ENCODE peak calls at places on chromosomes 6 and 20, in seven cellular contexts. N is A673, M is neural progenitor cell, L is GM23248, H is H1, D is MM.1S, S is HepG2. X is an unnamed sample.

GRCh38 chr6:42751055-42751454 is 5.2 kb upstream of the TBCC start:
- DNase-seq in N (no peak), M (no peak), L (no peak), H (no peak), D (no peak), S (no peak), X (no peak)

GRCh38 chr20:47677314-47678129 is 107.8 kb downstream of the SULF2 start:
- DNase-seq in N (peak), M (peak), L (peak), H (peak), D (peak), S (peak), X (no peak)

GRCh38 chr6:161418458-161418945 is 144.6 kb upstream of the AGPAT4 start:
- DNase-seq in N (peak), M (peak), L (peak), H (no peak), D (peak), S (peak), X (peak)

GRCh38 chr6:118893095-118893881 is 664 bp upstream of the ASF1A start:
- DNase-seq in N (peak), M (no peak), L (peak), H (no peak), D (peak), S (peak), X (peak)

GRCh38 chr6:100915876-100916275 is 34.7 kb upstream of the ASCC3 start:
- DNase-seq in N (no peak), M (no peak), L (no peak), H (no peak), D (no peak), S (peak), X (no peak)

GRCh38 chr6:15527838-15528617 is 134.8 kb downstream of the DTNBP1 start:
- DNase-seq in N (no peak), M (no peak), L (peak), H (peak), D (no peak), S (no peak), X (no peak)

GRCh38 chr6:46491789-46492547 is 719 bp upstream of the RCAN2 start:
- DNase-seq in N (peak), M (peak), L (peak), H (peak), D (no peak), S (peak), X (peak)

GRCh38 chr20:1330075-1330830 is 1.3 kb upstream of the SDCBP2 start:
- DNase-seq in N (no peak), M (no peak), L (peak), H (peak), D (no peak), S (no peak), X (no peak)

GRCh38 chr6:3517350-3517749 is 60.5 kb upstream of the SLC22A23 start:
- DNase-seq in N (no peak), M (no peak), L (peak), H (no peak), D (no peak), S (no peak), X (peak)

GRCh38 chr6:130366011-130366963 is at the start of gene TMEM200A:
- DNase-seq in N (peak), M (peak), L (peak), H (peak), D (no peak), S (no peak), X (no peak)

GRCh38 chr6:139472341-139473038 is 98.0 kb upstream of the CITED2 start:
- DNase-seq in N (no peak), M (no peak), L (peak), H (no peak), D (no peak), S (no peak), X (no peak)

GRCh38 chr20:57432874-57433491 is 41.8 kb downstream of the RBM38 start:
- DNase-seq in N (no peak), M (no peak), L (peak), H (no peak), D (peak), S (no peak), X (peak)

GRCh38 chr6:109516929-109517328 is 33.9 kb upstream of the ZBTB24 start:
- DNase-seq in N (no peak), M (no peak), L (no peak), H (no peak), D (no peak), S (no peak), X (no peak)

GRCh38 chr20:23923891-23924435 is 44.4 kb upstream of the CST5 start:
- DNase-seq in N (no peak), M (no peak), L (no peak), H (no peak), D (no peak), S (no peak), X (peak)

GRCh38 chr6:89970609-89971337 is 76.5 kb downstream of the GJA10 start:
- DNase-seq in N (peak), M (peak), L (peak), H (no peak), D (no peak), S (peak), X (peak)

GRCh38 chr20:56285496-56285895 is 37.0 kb downstream of the MC3R start:
- DNase-seq in N (no peak), M (no peak), L (peak), H (no peak), D (no peak), S (no peak), X (no peak)

GRCh38 chr20:19867074-19867473 is 109.0 kb downstream of the RIN2 start:
- DNase-seq in N (no peak), M (no peak), L (peak), H (no peak), D (no peak), S (no peak), X (no peak)

GRCh38 chr6:111306104-111306888 is 176.7 kb downstream of the REV3L start:
- DNase-seq in N (no peak), M (no peak), L (no peak), H (no peak), D (no peak), S (no peak), X (no peak)

GRCh38 chr20:56460459-56460858 is 8.0 kb upstream of the RTF2 start:
- DNase-seq in N (no peak), M (no peak), L (no peak), H (no peak), D (no peak), S (no peak), X (no peak)

GRCh38 chr6:142659661-142660060 is 285.3 kb downstream of the HIVEP2 start:
- DNase-seq in N (no peak), M (no peak), L (no peak), H (no peak), D (no peak), S (no peak), X (peak)

GRCh38 chr6:37237789-37238188 is 19.8 kb upstream of the TBC1D22B start:
- DNase-seq in N (no peak), M (no peak), L (no peak), H (no peak), D (no peak), S (no peak), X (no peak)

GRCh38 chr6:37173573-37174195 is 3.7 kb downstream of the PIM1 start:
- DNase-seq in N (no peak), M (no peak), L (peak), H (no peak), D (no peak), S (no peak), X (no peak)

GRCh38 chr6:45387236-45387635 is 9.5 kb upstream of the SUPT3H start:
- DNase-seq in N (no peak), M (no peak), L (peak), H (no peak), D (no peak), S (no peak), X (no peak)

GRCh38 chr20:45592574-45593189 is 13.6 kb upstream of the WFDC8 start:
- DNase-seq in N (peak), M (peak), L (peak), H (no peak), D (peak), S (peak), X (peak)

GRCh38 chr6:23635150-23635549 is 490.9 kb upstream of the NRSN1 start:
- DNase-seq in N (no peak), M (no peak), L (no peak), H (no peak), D (no peak), S (no peak), X (no peak)

GRCh38 chr20:45313065-45313695 is 5.1 kb upstream of the MATN4 start:
- DNase-seq in N (no peak), M (no peak), L (no peak), H (no peak), D (no peak), S (no peak), X (no peak)

GRCh38 chr6:148819852-148820251 is 73.0 kb downstream of the UST start:
- DNase-seq in N (no peak), M (no peak), L (no peak), H (no peak), D (no peak), S (no peak), X (no peak)

GRCh38 chr6:128069180-128069579 is 168.3 kb upstream of the THEMIS start:
- DNase-seq in N (no peak), M (no peak), L (peak), H (no peak), D (no peak), S (no peak), X (no peak)

GRCh38 chr6:31307669-31308049 is 35.8 kb upstream of the HLA-C start:
- DNase-seq in N (no peak), M (no peak), L (no peak), H (no peak), D (no peak), S (no peak), X (no peak)

GRCh38 chr20:43576108-43576507 is 14.6 kb upstream of the IFT52 start:
- DNase-seq in N (no peak), M (no peak), L (no peak), H (no peak), D (no peak), S (no peak), X (no peak)
- TF ChIP-seq EZH2 in N (no peak), M (no peak), L (no peak), H (no peak), D (no peak), S (no peak), X (no peak)

GRCh38 chr6:169536446-169537170 is 165.2 kb downstream of the WDR27 start:
- DNase-seq in N (no peak), M (no peak), L (peak), H (no peak), D (no peak), S (peak), X (no peak)
- H3K27ac ChIP-seq in N (no peak), M (no peak), L (peak), H (no peak), D (no peak), S (no peak), X (no peak)

GRCh38 chr6:82363368-82364086 is at the start of gene TPBG:
- DNase-seq in N (peak), M (peak), L (peak), H (peak), D (peak), S (peak), X (peak)
- TF ChIP-seq EZH2 in N (no peak), M (no peak), L (no peak), H (no peak), D (no peak), S (no peak), X (no peak)

DNA sequence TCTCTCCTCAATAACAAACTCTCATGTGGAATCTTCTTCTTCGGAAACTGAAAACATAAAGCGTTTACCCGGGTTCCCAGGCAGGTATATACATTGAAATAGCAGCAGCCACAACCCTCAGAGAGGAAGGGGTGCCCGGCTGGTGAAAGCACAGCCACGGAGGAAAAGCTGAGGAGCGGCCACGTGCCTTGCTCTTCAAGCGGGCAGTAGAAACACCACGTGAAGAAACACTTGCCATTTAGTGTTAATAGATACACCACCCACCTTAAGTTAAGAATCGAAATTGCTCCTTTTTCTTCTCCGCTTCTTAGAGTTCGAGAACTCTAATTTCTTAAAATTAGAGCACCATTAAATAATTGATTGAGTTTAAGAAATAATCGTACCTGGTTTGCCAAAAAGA is 305 bp downstream of the THBS2 start:
- DNase-seq in N (no peak), M (no peak), L (peak), H (no peak), D (no peak), S (no peak), X (no peak)
- H3K27ac ChIP-seq in N (no peak), M (no peak), L (peak), H (no peak), D (no peak), S (no peak), X (no peak)

DNA sequence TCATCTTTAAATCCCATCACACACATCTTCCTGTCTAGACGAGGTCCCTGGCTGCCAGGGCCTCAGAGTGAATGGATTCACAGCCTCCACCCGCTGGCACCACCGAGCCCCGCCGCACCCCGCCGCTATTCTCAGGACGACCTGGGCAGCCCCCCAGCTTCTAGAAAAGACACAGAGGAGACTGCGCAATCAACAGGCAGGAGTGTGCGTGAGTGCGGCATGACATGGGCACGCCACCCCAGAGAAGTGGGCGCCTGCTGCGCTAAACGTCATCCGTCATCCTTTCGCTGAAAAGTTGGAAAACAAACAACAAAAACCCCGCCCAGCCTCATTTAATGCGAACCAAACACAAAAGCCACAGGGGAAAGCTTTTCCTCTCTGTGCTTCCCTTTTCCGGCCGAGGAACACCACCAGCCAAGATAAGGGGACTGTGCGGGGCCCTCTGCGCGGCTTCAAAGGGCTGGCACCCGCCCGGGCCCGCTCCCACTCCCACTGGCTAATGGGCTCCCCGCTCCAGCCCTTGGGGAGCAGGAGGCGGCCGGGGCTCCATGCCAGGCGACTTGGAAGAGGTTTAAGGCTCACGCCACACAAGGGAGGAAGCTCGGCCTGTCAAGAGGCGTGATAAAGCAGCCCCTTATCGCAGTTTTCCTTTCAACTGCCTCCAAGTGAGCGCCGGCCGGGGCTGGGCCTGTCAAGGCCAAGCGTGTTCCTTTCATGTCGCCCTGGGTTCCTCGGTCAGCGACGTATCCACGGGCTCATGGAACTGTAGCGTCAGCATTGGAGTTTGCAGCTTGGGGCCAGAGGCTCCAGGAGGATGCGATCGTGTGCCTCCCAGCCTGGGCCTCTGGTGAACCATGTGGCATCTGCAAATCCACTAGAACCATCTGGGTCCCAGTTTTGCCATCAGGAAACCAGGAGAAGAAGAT is 50.1 kb downstream of the NFATC2 start:
- DNase-seq in N (peak), M (peak), L (peak), H (no peak), D (no peak), S (no peak), X (no peak)
- TF ChIP-seq EZH2 in N (no peak), M (no peak), L (no peak), H (no peak), D (no peak), S (no peak), X (no peak)

GRCh38 chr20:62319346-62319909 is 16.6 kb downstream of the ADRM1 start:
- DNase-seq in N (no peak), M (no peak), L (peak), H (no peak), D (no peak), S (no peak), X (no peak)

GRCh38 chr20:62320581-62321354 is 18.0 kb downstream of the ADRM1 start:
- DNase-seq in N (no peak), M (peak), L (peak), H (no peak), D (no peak), S (no peak), X (no peak)

GRCh38 chr20:62317167-62317655 is 14.4 kb downstream of the ADRM1 start:
- DNase-seq in N (no peak), M (no peak), L (no peak), H (no peak), D (no peak), S (no peak), X (no peak)

GRCh38 chr20:62316331-62317166 is 13.8 kb downstream of the ADRM1 start:
- DNase-seq in N (no peak), M (no peak), L (no peak), H (no peak), D (no peak), S (no peak), X (no peak)

DNA sequence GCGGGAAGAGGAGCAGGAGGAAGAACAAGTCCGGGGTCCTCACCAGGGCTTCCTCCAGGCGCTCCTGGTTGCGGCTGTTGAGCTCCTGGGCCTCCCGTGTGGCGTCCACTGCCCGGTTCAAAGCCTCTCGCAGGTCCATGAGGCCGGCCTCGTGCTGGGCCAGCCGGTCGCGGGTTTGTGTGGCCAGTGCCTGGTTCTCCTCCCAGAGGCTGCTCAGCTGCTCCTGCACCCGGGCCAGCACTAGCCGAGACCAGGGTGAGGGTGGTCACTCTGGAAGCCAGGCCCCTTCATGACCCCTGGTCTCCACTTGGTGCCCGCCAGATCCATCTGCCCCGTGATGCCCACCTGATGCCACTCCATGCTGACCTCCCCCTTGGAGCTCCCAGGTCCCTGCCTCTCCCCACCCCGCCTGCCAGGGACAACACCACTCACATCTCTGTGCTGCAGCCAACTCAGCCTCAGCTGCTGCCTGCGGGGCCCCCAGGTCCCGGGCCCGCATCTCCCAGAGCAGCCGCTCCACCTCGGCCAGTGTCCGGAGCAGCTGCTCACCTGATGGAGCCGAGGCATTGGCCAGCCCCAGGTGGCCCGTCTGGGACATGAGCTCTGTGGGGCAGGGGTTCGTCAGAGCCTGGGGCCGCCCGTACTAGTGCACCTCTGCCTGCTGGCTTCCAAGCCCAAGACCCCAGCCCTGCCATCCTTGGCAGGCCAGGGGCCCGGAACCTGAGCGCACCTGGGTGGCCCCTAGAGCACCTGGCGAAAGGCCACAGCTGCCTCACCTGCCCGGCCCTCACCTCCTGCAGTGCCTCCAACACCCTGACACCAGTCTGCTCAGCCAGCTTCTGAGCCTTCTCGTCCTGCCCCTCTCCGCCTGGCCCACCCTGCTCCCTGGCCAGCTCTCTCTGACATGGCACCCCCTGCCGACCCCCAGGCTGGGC is 15.9 kb downstream of the ADRM1 start:
- DNase-seq in N (no peak), M (no peak), L (peak), H (no peak), D (no peak), S (no peak), X (no peak)
- H3K27ac ChIP-seq in N (no peak), M (no peak), L (no peak), H (no peak), D (no peak), S (no peak), X (no peak)

GRCh38 chr6:38387994-38388393 is 251.7 kb downstream of the BTBD9 start:
- DNase-seq in N (peak), M (no peak), L (peak), H (no peak), D (no peak), S (no peak), X (no peak)

GRCh38 chr6:38393986-38394385 is 245.7 kb downstream of the BTBD9 start:
- DNase-seq in N (no peak), M (no peak), L (no peak), H (no peak), D (no peak), S (no peak), X (no peak)

GRCh38 chr6:38389875-38390274 is 249.9 kb downstream of the BTBD9 start:
- DNase-seq in N (no peak), M (no peak), L (no peak), H (no peak), D (no peak), S (no peak), X (no peak)

GRCh38 chr6:38391909-38392614 is 247.7 kb downstream of the BTBD9 start:
- DNase-seq in N (no peak), M (no peak), L (peak), H (no peak), D (no peak), S (no peak), X (no peak)

DNA sequence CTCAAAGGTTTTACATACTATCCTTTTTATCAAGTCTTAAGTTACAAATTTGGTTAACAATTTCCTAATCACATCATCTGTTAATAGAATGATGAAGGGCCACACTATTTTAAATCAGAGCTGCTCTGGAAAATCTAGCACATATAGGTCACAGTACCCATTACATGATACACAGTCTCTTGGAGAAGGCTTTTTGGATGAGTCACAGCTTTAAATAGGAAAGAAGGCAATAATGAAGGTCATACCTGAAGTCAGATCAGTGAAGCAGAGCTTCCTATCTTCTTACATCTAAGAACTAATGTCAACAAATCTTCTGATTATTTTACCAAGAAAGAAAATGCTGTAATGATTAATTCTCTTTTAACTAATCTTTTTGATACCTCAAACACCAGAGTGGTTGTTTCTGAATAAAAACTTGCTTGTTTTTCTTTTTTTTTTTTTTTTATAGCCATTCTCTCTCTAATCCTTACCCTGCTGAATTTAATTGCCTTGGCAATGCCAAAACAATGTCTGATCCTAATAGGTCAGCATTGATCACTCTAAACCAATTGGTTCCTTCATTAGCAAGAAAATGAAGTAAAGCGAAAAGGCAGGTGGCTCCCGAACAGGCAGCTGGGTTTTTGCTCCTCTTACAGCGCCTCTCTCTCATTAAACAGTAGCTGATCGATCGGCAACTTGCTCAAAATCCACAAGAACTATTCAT is 248.4 kb downstream of the BTBD9 start:
- DNase-seq in N (no peak), M (peak), L (peak), H (no peak), D (no peak), S (no peak), X (no peak)
- TF ChIP-seq EZH2 in N (no peak), M (no peak), L (no peak), H (no peak), D (no peak), S (no peak), X (no peak)

GRCh38 chr20:33423141-33423834 is 20.3 kb downstream of the SNTA1 start:
- DNase-seq in N (no peak), M (no peak), L (peak), H (no peak), D (no peak), S (no peak), X (peak)
- H3K27ac ChIP-seq in N (no peak), M (no peak), L (peak), H (no peak), D (no peak), S (no peak), X (peak)

X was measured in PC-9.